ENCODE peak calls at places on chromosomes 16 and 17, in seven cellular contexts. Y, P, X, F, H, U and T are unnamed samples.

GRCh38 chr16:23158114-23158513 is 8.9 kb upstream of the USP31 start:
- DNase-seq in U (no peak), H (no peak), P (no peak), X (no peak), Y (no peak), F (no peak), T (no peak)

GRCh38 chr16:14600164-14600563 is 29.9 kb downstream of the PARN start:
- DNase-seq in H (no peak), F (no peak), Y (no peak), U (no peak), P (no peak), X (no peak), T (no peak)

GRCh38 chr16:87180069-87180468 is 137.1 kb downstream of the C16orf95 start:
- DNase-seq in H (no peak), Y (no peak), X (no peak), U (no peak), F (no peak), P (no peak), T (no peak)

GRCh38 chr17:30219315-30219714 is 16.2 kb downstream of the SLC6A4 start:
- DNase-seq in H (no peak), P (no peak), Y (no peak), U (no peak), F (no peak), X (no peak), T (no peak)

GRCh38 chr17:27882162-27882840 is 10.9 kb downstream of the LYRM9 start:
- DNase-seq in F (no peak), P (no peak), H (no peak), X (no peak), Y (no peak), U (no peak), T (no peak)

GRCh38 chr16:68642436-68643064 is 2.6 kb upstream of the CDH3 start:
- DNase-seq in X (peak; percentile 58), P (peak; percentile 81), U (no peak), F (no peak), Y (no peak), H (no peak), T (no peak)

GRCh38 chr16:720507-720989 is 398 bp upstream of the ANTKMT start:
- DNase-seq in H (no peak), F (no peak), X (no peak), Y (no peak), P (peak; percentile 58), U (no peak), T (no peak)

GRCh38 chr17:32327911-32328310 is 14.1 kb downstream of the C17orf75 start:
- DNase-seq in X (no peak), U (no peak), Y (no peak), H (no peak), F (no peak), P (no peak), T (no peak)

GRCh38 chr16:3549906-3550305 is 27.3 kb downstream of the NLRC3 start:
- DNase-seq in H (no peak), F (no peak), X (no peak), P (no peak), Y (no peak), U (no peak), T (no peak)

GRCh38 chr16:35642322-35642835 is 2183.0 kb downstream of the TP53TG3F start:
- DNase-seq in U (no peak), P (no peak), H (no peak), X (no peak), F (no peak), Y (peak; percentile 25), T (no peak)

GRCh38 chr17:7380321-7380720 is 568 bp upstream of the TNK1 start:
- DNase-seq in P (peak; percentile 73), H (no peak), Y (no peak), F (peak; percentile 72), U (peak; percentile 46), X (peak; percentile 71), T (no peak)

GRCh38 chr17:38885728-38886642 is 16.1 kb downstream of the LASP1 start:
- DNase-seq in F (no peak), H (no peak), U (no peak), P (no peak), X (no peak), Y (no peak), T (no peak)

GRCh38 chr17:38886643-38887010 is 16.8 kb downstream of the LASP1 start:
- DNase-seq in H (no peak), F (no peak), U (no peak), Y (no peak), P (no peak), X (no peak), T (no peak)

GRCh38 chr17:38883592-38884526 is 14.0 kb downstream of the LASP1 start:
- DNase-seq in Y (no peak), F (no peak), X (no peak), P (no peak), H (no peak), U (no peak), T (no peak)

GRCh38 chr17:38881600-38882191 is 11.8 kb downstream of the LASP1 start:
- DNase-seq in Y (peak; percentile 81), F (no peak), U (peak; percentile 62), X (no peak), H (no peak), P (peak; percentile 90), T (peak; percentile 74)

DNA sequence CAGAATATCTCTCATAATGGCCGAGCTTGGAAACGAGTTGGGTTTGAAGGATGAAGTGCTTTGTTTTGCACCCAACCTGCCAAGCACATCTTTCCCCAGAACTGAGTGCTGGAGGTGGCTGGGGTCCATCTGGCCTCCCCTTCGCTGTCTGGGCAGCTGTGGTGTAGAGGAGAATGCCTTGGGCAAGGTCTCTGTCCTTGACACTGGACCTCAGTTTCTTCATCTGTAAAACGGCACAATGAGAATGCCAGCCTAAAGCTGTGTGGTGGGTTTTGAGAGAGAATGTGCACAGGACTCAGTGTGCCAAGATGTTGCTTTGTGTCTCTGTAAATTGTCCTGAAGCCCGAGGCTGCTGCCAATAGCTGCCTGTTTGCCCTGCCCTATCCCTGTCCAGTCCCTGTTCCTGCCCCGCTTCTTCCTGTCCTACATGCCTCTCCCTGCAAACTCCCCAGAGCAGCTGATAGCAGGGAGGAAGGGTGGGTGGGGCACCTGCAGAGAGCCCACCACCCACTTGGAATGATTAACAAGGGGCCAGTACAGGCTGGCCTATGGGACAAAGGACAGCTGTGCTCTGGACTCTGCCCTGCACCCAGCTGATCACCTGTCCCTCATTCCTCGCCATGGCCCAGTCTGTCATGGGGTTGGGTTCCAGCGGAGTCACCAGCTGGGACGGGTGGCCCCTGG is 15.3 kb downstream of the LASP1 start:
- DNase-seq in H (no peak), X (no peak), Y (no peak), F (no peak), U (no peak), P (no peak), T (no peak)
- H3K36me3 ChIP-seq in H (peaks cover 13% of the 10 kb centered on the region), X (no peaks in the 10 kb centered on the region), Y (peaks cover 37% of the 10 kb centered on the region), F (peaks cover 20% of the 10 kb centered on the region), U (no peaks in the 10 kb centered on the region), P (no peaks in the 10 kb centered on the region), T (peaks cover 38% of the 10 kb centered on the region)

GRCh38 chr17:63405741-63406261 is 40.3 kb downstream of the CYB561 start:
- DNase-seq in H (no peak), P (no peak), X (no peak), U (no peak), F (no peak), Y (no peak), T (no peak)
- H3K27ac ChIP-seq in H (no peak overlapping the region), P (no peak overlapping the region), X (no peak overlapping the region), U (no peak overlapping the region), F (no peak overlapping the region), Y (no peak overlapping the region), T (no peak overlapping the region)

DNA sequence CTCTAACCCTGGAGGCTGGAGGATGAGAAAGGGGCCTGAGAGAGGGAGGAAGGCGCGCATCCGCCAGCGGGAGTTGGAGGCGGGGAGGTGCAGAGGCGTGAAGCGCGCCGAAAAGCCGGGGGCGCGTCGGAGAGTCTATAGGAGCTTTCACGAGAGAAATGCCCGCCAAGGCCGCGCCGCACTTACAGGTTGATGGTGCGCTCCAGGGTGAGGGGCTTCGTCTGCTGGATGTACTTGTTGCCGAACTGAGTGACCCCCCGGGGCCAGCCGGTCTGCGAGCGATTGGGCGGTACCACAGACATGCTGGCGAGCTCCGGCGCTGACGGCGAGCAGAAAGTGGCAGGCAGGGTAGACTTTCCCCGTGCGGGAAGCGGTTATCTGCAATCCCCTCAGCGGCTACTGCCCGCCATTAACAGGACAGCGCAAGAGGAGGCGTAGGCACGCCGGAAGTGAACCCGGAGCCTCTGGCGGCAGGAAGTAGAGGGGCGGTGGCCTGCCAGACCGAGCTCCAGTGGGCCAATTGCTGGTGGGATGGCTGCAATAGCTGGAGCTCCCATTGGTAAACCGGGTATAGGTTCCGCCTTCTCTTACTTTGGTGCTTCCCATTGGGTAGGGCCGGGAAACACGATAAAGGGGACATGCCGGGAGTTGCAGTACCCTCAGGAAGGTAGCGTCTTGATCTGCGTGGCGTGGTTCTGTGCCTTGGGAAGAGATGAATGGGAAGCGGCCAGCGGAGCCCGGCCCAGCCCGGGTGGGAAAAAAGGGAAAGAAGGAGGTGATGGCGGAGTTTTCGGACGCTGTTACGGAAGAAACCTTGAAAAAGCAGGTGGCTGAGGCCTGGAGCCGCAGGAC is at the start of the genes NUDT21 and OGFOD1:
- DNase-seq in P (peak; percentile 93), F (peak; percentile 97), X (peak; percentile 87), Y (peak; percentile 95), U (peak; percentile 98), H (peak; percentile 90), T (peak; percentile 96)
- TF ChIP-seq CTCF in P (no peak), F (no peak), X (no peak), Y (no peak), U (peak; percentile 11), H (peak; percentile 7), T (peak; percentile 7)

DNA sequence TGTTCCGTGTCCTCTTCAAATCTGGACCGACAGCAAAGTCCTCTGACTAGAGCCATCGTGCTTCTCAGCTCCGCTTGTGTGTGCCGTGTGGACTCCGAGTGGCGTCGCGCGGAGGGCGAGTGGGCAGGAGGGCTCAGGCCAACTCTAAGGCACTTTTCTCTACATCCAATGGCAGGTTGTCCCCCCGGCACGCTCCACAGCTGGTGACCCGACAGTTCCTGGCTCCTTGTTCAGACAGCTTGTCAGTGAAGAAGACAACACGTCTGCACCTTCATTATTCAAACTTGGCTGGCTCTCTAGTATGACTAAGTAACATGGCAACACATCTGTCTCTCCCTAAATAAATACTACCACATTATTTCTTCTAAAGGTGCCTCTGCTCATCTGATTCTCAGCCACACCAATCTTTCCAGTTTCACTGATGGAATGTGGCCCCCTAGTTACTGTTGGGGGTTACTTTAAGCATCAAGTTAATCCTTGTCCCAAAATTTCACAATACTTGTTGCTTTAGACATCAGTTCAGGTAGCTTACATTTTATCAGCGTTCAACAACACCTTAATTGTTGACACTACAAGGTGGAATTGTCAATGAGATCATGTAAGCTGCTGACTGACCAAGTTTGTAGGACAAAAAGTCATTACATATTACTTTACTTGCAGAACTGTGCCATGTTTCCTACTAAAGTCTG is 15.4 kb downstream of the COG1 start:
- DNase-seq in P (no peak), X (no peak), U (no peak), Y (no peak), H (no peak), F (peak; percentile 50), T (no peak)
- H3K36me3 ChIP-seq in P (no peaks in the 10 kb centered on the region), X (peaks cover 36% of the 10 kb centered on the region), U (no peaks in the 10 kb centered on the region), Y (peaks cover 74% of the 10 kb centered on the region), H (peaks cover 35% of the 10 kb centered on the region), F (peaks cover 63% of the 10 kb centered on the region), T (peaks cover 65% of the 10 kb centered on the region)

DNA sequence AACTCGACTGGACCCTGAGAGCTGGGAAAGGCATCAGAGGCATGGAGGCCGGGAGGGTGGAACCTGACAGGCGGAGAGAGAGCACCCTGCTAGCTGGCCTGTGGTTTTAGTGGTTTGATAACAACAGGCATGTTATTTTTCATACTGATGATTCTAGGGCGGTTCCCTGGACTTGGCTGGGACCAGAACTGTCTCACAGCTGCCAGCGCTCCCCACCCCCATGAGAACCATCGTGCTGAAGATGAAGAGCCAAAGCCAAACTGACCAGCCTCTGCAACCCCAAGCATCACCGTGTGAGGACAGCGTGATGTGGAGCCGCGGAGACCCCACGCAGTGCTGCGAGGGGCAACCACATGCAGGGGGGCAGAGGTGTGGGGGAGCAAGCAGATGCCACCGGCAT is 28.5 kb downstream of the MXRA7 start:
- DNase-seq in H (no peak), X (no peak), U (no peak), F (no peak), Y (peak; percentile 75), P (peak; percentile 83), T (no peak)
- H3K27ac ChIP-seq in H (no peak overlapping the region), X (no peak overlapping the region), U (no peak overlapping the region), F (no peak overlapping the region), Y (peak overlapping the region; percentile 95), P (peak overlapping the region; percentile 59), T (no peak overlapping the region)